ENCODE peak calls at places on chromosomes 4 and X, in ten cellular contexts. T is body of pancreas; G is neural progenitor cell; R is H1; B is fibroblast of lung; L is OCI-LY7; D is left ventricle myocardium inferior; N is CD8-positive, alpha-beta memory T cell; I is aorta; J is stomach. F is an unnamed sample.

GRCh38 chr4:103425406-103425805 is 227.3 kb upstream of the CENPE start:
- DNase-seq in L (no peak), T (no peak), G (no peak), D (no peak), B (no peak), J (no peak), N (no peak), R (no peak), I (no peak), F (no peak)

GRCh38 chrX:437636-438390 is 51.1 kb upstream of the PPP2R3B start:
- DNase-seq in R (no peak), N (no peak), J (no peak), B (no peak), I (no peak), T (no peak), G (no peak), D (no peak), L (no peak), F (no peak)

GRCh38 chr4:153513596-153513995 is 47.4 kb downstream of the TMEM131L start:
- DNase-seq in D (no peak), I (no peak), N (no peak), J (no peak), L (no peak), T (no peak), R (no peak), G (no peak), B (peak; percentile 38), F (no peak)

GRCh38 chr4:188691811-188692210 is 552.6 kb downstream of the TRIML1 start:
- DNase-seq in T (no peak), B (peak; percentile 54), I (no peak), N (no peak), G (no peak), J (no peak), L (no peak), D (no peak), R (no peak), F (no peak)

GRCh38 chr4:74962584-74962983 is 29.7 kb downstream of the PARM1 start:
- DNase-seq in T (no peak), J (no peak), L (no peak), B (no peak), D (no peak), R (no peak), N (no peak), I (no peak), G (no peak), F (no peak)

GRCh38 chr4:153204247-153205027 is at the start of gene TRIM2:
- DNase-seq in R (no peak), N (no peak), B (peak; percentile 85), I (peak; percentile 58), D (peak; percentile 68), G (peak; percentile 80), J (peak; percentile 93), L (no peak), T (peak; percentile 96), F (peak; percentile 68)

GRCh38 chrX:20252392-20253231 is 14.1 kb downstream of the RPS6KA3 start:
- DNase-seq in T (peak; percentile 73), G (peak; percentile 33), B (peak; percentile 56), J (peak; percentile 72), I (peak; percentile 64), D (peak; percentile 45), R (peak; percentile 29), L (peak; percentile 52), N (peak; percentile 72), F (no peak)

GRCh38 chrX:19867411-19867732 is 20.0 kb downstream of the SH3KBP1 start:
- DNase-seq in J (no peak), T (no peak), B (peak; percentile 75), L (no peak), N (no peak), R (no peak), I (no peak), D (no peak), G (no peak), F (no peak)

GRCh38 chr4:25402521-25402920 is 25.5 kb downstream of the ANAPC4 start:
- DNase-seq in J (no peak), R (no peak), I (no peak), T (no peak), G (no peak), N (no peak), L (no peak), D (no peak), B (no peak), F (no peak)

GRCh38 chr4:16717266-16717970 is 181.0 kb downstream of the LDB2 start:
- DNase-seq in L (no peak), G (no peak), D (no peak), T (no peak), J (no peak), I (no peak), R (no peak), B (peak; percentile 17), N (no peak), F (no peak)

GRCh38 chr4:175051974-175052373 is 133.8 kb downstream of the ADAM29 start:
- DNase-seq in N (no peak), L (no peak), T (no peak), J (no peak), R (no peak), I (no peak), G (no peak), B (no peak), D (no peak), F (no peak)

DNA sequence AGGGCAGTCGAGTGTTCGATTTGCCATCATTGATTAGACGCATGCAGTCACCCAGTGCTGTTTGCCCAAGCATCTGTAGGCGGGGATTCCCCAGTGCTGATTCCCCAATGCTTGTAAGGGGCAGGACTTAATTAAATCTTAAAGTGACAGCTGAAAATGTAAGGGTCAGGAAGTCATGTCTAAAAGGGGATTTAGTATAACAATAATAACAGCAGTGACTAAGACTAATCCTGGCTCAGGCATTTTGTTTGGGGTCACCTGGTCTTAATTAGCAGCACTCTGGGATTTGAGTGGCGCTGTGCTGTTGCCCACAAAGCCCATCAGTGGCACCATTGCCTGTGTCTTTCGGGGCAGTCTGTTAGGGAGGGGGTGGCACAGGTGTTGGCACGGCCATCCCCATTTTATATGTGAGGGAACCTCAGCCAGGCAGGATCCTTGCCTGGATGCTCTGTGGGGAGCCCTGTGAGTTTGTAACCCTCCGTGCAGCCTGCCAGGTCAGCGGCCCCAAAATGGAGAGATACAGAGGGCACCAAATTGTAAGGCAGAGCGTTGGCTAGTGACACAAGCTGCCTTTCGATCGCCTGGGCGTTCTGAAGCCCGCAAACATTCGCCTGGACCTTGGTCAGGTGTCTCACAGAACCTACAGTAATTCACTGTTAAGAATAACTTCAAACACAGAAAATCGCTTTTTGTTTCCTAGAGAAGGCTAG is 146.7 kb downstream of the TBL1X start:
- DNase-seq in L (no peak), I (no peak), T (no peak), G (peak; percentile 56), D (no peak), N (no peak), J (no peak), B (no peak), R (no peak), F (no peak)
- H3K27ac ChIP-seq in L (no peak overlapping the region), I (no peak overlapping the region), T (no peak overlapping the region), G (no peak overlapping the region), D (no peak overlapping the region), N (no peak overlapping the region), J (no peak overlapping the region), B (no peak overlapping the region), R (no peak overlapping the region), F (no peak overlapping the region)

GRCh38 chr4:137524642-137525384 is 7.5 kb downstream of the PCDH18 start:
- DNase-seq in G (no peak), N (no peak), J (no peak), R (no peak), T (no peak), L (no peak), I (no peak), D (no peak), B (peak; percentile 63), F (no peak)

GRCh38 chr4:137529432-137529831 is 2.9 kb downstream of the PCDH18 start:
- DNase-seq in R (no peak), D (no peak), I (no peak), B (no peak), L (no peak), T (no peak), N (no peak), J (no peak), G (peak; percentile 11), F (no peak)

GRCh38 chr4:137530176-137530575 is 2.1 kb downstream of the PCDH18 start:
- DNase-seq in R (no peak), B (peak; percentile 81), I (no peak), L (no peak), D (no peak), N (no peak), G (no peak), T (no peak), J (no peak), F (no peak)

GRCh38 chr4:137523329-137523728 is 9.0 kb downstream of the PCDH18 start:
- DNase-seq in D (no peak), R (no peak), J (no peak), L (no peak), T (no peak), N (no peak), I (no peak), G (no peak), B (no peak), F (no peak)

GRCh38 chr4:137526681-137527080 is 5.6 kb downstream of the PCDH18 start:
- DNase-seq in T (no peak), B (no peak), N (no peak), J (no peak), D (no peak), L (no peak), G (no peak), I (no peak), R (no peak), F (no peak)
- H3K4me3 ChIP-seq in T (no peak overlapping the region), B (peak overlapping the region; percentile 89), N (no peak overlapping the region), J (peak overlapping the region; percentile 54), D (peak overlapping the region; percentile 72), L (no peak overlapping the region), G (peak overlapping the region; percentile 98), I (no peak overlapping the region), R (no peak overlapping the region), F (peak overlapping the region; percentile 20)

DNA sequence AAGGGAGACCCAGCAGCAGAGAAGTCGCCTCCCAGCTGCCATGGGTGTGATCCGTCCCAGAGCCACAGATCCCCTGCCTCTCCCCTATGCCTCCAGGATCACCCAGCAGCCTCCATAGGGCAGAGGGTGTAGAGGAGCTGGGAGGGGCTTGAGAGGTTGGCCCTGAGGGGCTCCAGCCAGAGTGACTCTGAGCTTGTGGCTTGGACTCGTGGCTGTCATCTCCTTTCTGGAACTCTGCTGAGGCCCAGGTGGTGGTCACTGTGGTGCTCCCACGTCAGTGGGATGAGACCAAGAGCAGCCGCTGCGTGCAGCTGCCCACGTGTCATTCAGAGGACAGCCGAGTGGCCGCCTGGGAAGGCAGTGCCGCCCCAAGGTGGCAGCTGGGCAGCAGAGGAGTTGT is 4.2 kb downstream of the TACC3 start:
- DNase-seq in N (no peak), B (no peak), R (no peak), D (peak; percentile 12), J (no peak), T (no peak), G (no peak), L (no peak), I (peak; percentile 40), F (no peak)
- H3K4me1 ChIP-seq in N (peaks cover 65% of the 10 kb centered on the region), B (peaks cover 16% of the 10 kb centered on the region), R (peaks cover 12% of the 10 kb centered on the region), D (peaks cover 56% of the 10 kb centered on the region), J (peaks cover 73% of the 10 kb centered on the region), T (peaks cover 43% of the 10 kb centered on the region), G (peaks cover 10% of the 10 kb centered on the region), L (peaks cover 39% of the 10 kb centered on the region), I (no peaks in the 10 kb centered on the region), F (peaks cover 9% of the 10 kb centered on the region)

DNA sequence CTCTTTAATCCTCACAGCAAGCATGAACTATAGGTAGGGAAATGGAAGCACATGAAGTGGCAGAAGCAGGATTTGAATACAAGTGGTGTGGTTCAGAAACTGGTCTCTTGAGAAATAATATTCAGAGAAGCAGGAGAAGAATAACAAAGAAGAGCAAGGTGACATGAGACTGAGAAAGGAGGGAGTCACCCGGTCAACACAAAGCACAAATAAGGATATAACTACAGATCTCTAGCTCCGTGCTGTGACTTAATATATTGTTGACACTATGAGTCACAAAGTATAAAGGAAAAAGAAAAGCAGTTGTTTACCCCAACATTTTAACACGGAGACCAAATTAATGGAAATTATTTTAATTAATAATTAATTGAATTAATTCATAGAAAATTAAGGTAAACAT is 204.5 kb downstream of the CPE start:
- DNase-seq in L (no peak), I (no peak), D (no peak), T (no peak), R (no peak), B (no peak), N (no peak), J (no peak), G (no peak), F (no peak)
- H3K27ac ChIP-seq in L (no peak overlapping the region), I (no peak overlapping the region), D (no peak overlapping the region), T (no peak overlapping the region), R (no peak overlapping the region), B (no peak overlapping the region), N (no peak overlapping the region), J (no peak overlapping the region), G (no peak overlapping the region), F (no peak overlapping the region)